ENCODE peak calls at places on chromosomes 5 and 9, in five cellular contexts. One of them, this sample, is unnamed.

GRCh38 chr9:23849379-23849778 is 23.3 kb upstream of the ELAVL2 start:
- DNase-seq in B cell: no peak
- DNase-seq in ascending aorta: no peak
- DNase-seq in AG09309: no peak
- DNase-seq in AG10803: no peak
- DNase-seq in this sample: no peak

GRCh38 chr9:130183133-130183762 is 11.0 kb downstream of the NCS1 start:
- DNase-seq in AG10803: peak; percentile 84
- DNase-seq in B cell: no peak
- DNase-seq in AG09309: peak; percentile 35
- DNase-seq in ascending aorta: peak; percentile 89
- DNase-seq in this sample: no peak

GRCh38 chr5:132224721-132225120 is 2.9 kb downstream of the P4HA2 start:
- DNase-seq in B cell: no peak
- DNase-seq in AG09309: no peak
- DNase-seq in ascending aorta: peak; percentile 58
- DNase-seq in AG10803: peak; percentile 75
- DNase-seq in this sample: no peak

GRCh38 chr5:88094403-88094802 is 174.2 kb downstream of the TMEM161B start:
- DNase-seq in AG09309: no peak
- DNase-seq in B cell: no peak
- DNase-seq in AG10803: no peak
- DNase-seq in ascending aorta: no peak
- DNase-seq in this sample: no peak

GRCh38 chr9:133892193-133892920 is 99.8 kb downstream of the VAV2 start:
- DNase-seq in B cell: no peak
- DNase-seq in AG10803: no peak
- DNase-seq in AG09309: no peak
- DNase-seq in ascending aorta: no peak
- DNase-seq in this sample: no peak

GRCh38 chr5:146441896-146442295 is 5.2 kb upstream of the TCERG1 start:
- DNase-seq in AG09309: no peak
- DNase-seq in AG10803: no peak
- DNase-seq in ascending aorta: no peak
- DNase-seq in B cell: no peak
- DNase-seq in this sample: no peak

GRCh38 chr9:116154334-116154975 is 864 bp downstream of the PAPPA start:
- DNase-seq in ascending aorta: peak; percentile 65
- DNase-seq in AG09309: no peak
- DNase-seq in AG10803: no peak
- DNase-seq in B cell: peak; percentile 21
- DNase-seq in this sample: peak; percentile 32

GRCh38 chr5:181215997-181216982 is 6.8 kb upstream of the TRIM41 start:
- DNase-seq in ascending aorta: no peak
- DNase-seq in AG09309: no peak
- DNase-seq in B cell: no peak
- DNase-seq in AG10803: no peak
- DNase-seq in this sample: peak; percentile 9

GRCh38 chr9:100351508-100351907 is 1.2 kb downstream of the TEX10 start:
- DNase-seq in AG10803: no peak
- DNase-seq in AG09309: no peak
- DNase-seq in B cell: no peak
- DNase-seq in ascending aorta: no peak
- DNase-seq in this sample: no peak

GRCh38 chr9:138083873-138084272 is 206.3 kb downstream of the CACNA1B start:
- DNase-seq in AG10803: no peak
- DNase-seq in B cell: no peak
- DNase-seq in AG09309: no peak
- DNase-seq in ascending aorta: no peak
- DNase-seq in this sample: no peak

DNA sequence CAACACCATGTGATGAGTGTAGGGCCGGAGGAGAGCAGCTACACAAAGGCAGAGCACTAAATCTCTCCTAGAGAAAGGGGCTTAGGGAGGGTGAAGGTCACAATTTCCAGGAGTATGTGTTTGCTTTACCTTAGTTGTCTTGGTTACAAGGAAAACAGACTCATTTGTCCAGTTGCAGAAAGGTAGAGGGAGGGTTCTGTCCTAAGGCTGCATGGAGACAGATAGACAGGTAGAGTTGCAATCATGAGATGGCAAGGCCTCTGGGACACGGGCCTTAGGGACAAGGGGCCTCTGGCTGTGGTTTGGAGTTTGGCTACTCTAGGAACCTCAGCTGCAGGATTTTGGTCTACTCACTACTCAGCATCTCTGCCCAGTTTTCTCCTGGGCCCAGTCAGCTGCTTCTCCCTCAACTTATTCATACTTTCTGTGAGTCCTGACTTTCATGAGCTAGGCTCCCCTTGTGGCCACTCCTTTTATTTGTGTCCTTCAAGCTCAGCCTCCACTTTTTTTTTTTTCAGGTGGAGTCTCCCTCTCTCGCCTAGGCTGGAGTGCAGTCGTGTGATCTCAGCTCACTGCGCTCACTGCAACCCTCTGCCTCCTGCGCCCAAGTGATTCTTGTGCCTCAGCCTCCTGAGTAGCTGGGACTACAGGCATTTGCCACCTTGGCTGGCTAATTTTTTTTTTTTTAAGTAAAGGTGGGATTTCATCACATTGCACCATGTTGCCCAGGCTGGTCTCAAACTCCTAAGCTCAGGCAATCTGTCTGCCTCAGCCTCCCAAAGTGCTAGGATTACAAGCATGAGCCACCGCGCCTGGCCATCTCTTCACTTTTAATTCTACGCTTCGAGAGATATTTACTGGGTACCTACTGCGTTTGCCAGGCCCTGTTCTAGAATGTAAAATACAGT is 76.6 kb downstream of the PTPDC1 start:
- DNase-seq in AG09309: no peak
- DNase-seq in ascending aorta: no peak
- DNase-seq in AG10803: no peak
- DNase-seq in B cell: no peak
- DNase-seq in this sample: no peak
- TF ChIP-seq CTCF in AG09309: no peak
- TF ChIP-seq CTCF in ascending aorta: no peak
- TF ChIP-seq CTCF in AG10803: peak; percentile 1
- TF ChIP-seq CTCF in B cell: no peak
- TF ChIP-seq CTCF in this sample: no peak

DNA sequence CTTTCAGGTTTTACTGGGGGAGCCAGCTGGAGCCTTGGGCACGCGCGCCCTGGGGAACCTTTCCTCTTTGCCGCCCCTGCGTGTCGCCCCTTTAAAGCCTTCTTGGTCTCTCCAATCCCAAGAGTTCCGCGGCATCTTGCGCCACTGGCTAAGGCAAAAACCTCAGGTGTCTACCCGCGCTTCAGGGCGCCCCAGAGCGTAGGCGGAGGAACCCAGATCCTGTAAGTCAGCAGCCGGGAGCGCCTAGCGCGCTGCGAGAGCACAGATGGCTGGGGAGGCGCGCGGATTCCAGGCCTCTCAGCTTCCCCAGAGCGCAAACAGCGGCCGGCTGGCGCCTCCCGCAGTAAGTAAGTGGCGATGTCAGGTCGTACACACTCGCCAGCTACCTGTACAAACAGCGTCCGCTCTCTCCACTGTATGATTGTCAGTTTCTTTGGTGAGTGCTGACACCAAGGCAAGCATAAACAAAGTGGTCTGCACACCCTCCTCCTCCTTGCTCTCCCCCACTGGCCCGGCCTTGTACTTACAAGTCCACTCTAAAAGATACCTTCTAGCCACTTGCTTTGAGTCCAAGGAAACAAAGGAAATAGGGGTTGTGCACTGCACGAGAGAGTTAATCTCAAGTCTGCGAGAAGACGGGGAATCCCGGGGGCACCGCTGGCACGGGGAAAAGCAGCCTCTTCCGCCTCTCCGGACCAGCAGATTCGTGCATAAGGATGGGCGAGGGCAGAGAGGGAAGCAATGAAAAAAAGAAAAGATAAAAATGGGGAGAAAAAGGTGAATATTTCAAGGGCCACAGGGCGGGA is 2.9 kb downstream of the HTR1A start:
- DNase-seq in B cell: no peak
- DNase-seq in AG09309: no peak
- DNase-seq in AG10803: no peak
- DNase-seq in ascending aorta: no peak
- DNase-seq in this sample: no peak
- TF ChIP-seq CTCF in B cell: no peak
- TF ChIP-seq CTCF in AG09309: no peak
- TF ChIP-seq CTCF in AG10803: no peak
- TF ChIP-seq CTCF in ascending aorta: no peak
- TF ChIP-seq CTCF in this sample: no peak

DNA sequence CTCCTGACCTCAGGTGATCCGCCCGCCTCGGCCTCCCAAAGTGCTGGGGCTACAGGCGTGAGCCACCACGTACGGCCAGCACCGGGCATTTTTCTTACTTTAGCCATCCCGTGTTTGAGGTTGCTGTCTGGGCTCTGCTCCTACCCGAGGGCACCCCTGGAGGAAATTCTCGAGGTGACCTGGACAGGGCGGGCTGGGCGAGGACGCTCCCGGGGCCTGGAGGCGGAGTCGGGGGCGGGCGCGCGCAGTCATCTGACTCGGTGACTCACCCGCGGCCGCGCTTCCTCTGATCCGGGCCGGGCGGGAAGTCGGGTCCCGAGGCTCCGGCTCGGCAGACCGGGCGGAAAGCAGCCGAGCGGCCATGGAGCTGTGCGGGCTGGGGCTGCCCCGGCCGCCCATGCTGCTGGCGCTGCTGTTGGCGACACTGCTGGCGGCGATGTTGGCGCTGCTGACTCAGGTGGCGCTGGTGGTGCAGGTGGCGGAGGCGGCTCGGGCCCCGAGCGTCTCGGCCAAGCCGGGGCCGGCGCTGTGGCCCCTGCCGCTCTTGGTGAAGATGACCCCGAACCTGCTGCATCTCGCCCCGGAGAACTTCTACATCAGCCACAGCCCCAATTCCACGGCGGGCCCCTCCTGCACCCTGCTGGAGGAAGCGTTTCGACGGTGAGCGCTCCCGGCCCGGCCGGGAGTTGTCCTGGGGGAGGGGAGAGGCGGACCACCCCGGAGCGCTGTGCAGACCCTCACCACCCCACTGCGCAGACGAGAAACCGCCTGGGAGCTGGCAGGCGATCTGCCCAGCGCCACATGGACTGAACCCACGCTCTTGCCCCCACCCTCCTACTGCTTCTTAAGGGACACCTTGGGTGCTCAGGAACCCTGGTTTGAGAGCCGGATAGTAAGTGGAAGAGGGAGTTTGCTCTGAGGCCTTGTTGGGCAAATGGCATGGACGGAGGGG is at the start of gene HEXB:
- DNase-seq in ascending aorta: peak; percentile 95
- DNase-seq in AG09309: no peak
- DNase-seq in AG10803: peak; percentile 78
- DNase-seq in B cell: peak; percentile 82
- DNase-seq in this sample: peak; percentile 90
- TF ChIP-seq CTCF in ascending aorta: no peak
- TF ChIP-seq CTCF in AG09309: no peak
- TF ChIP-seq CTCF in AG10803: peak; percentile 8
- TF ChIP-seq CTCF in B cell: no peak
- TF ChIP-seq CTCF in this sample: peak; percentile 2

DNA sequence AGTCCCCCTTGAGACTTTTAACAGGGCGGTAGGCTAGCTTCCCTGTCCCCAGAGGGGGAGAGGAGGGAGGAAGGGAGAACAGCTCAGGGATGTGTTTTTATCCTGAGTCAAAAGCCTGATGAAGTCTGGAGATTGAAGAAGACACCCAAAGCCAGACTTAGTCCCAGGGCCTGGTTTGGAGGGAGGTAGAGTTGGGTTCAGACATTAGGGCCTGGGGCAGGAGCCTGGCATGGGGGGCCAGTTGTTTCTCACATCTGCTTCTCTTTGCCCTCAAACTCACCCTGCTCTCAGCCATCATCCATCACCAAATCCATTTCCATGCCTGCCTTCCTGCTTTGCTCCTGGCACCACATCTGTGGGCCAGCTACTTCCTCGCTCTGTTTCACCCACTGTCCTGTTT is 2.9 kb downstream of the MYORG start:
- DNase-seq in B cell: no peak
- DNase-seq in AG10803: no peak
- DNase-seq in ascending aorta: no peak
- DNase-seq in AG09309: no peak
- DNase-seq in this sample: no peak
- TF ChIP-seq CTCF in B cell: no peak
- TF ChIP-seq CTCF in AG10803: no peak
- TF ChIP-seq CTCF in ascending aorta: no peak
- TF ChIP-seq CTCF in AG09309: no peak
- TF ChIP-seq CTCF in this sample: no peak

GRCh38 chr9:87497080-87497603 is 525 bp upstream of the DAPK1 start:
- DNase-seq in B cell: no peak
- DNase-seq in AG10803: no peak
- DNase-seq in ascending aorta: no peak
- DNase-seq in AG09309: no peak
- DNase-seq in this sample: no peak

GRCh38 chr9:87497604-87498045 is at the start of gene DAPK1:
- DNase-seq in ascending aorta: no peak
- DNase-seq in B cell: peak; percentile 38
- DNase-seq in AG09309: no peak
- DNase-seq in AG10803: no peak
- DNase-seq in this sample: peak; percentile 92

GRCh38 chr9:87499455-87500015 is 1.9 kb downstream of the DAPK1 start:
- DNase-seq in AG10803: no peak
- DNase-seq in ascending aorta: no peak
- DNase-seq in AG09309: no peak
- DNase-seq in B cell: no peak
- DNase-seq in this sample: peak; percentile 70

GRCh38 chr9:87498816-87499454 is 1.3 kb downstream of the DAPK1 start:
- DNase-seq in ascending aorta: no peak
- DNase-seq in AG10803: no peak
- DNase-seq in B cell: no peak
- DNase-seq in AG09309: no peak
- DNase-seq in this sample: no peak

GRCh38 chr9:87498046-87498815 is 564 bp downstream of the DAPK1 start:
- DNase-seq in AG10803: no peak
- DNase-seq in AG09309: no peak
- DNase-seq in B cell: peak; percentile 38
- DNase-seq in ascending aorta: no peak
- DNase-seq in this sample: peak; percentile 75
- TF ChIP-seq CTCF in AG10803: no peak
- TF ChIP-seq CTCF in AG09309: peak; percentile 12
- TF ChIP-seq CTCF in B cell: no peak
- TF ChIP-seq CTCF in ascending aorta: no peak
- TF ChIP-seq CTCF in this sample: no peak

DNA sequence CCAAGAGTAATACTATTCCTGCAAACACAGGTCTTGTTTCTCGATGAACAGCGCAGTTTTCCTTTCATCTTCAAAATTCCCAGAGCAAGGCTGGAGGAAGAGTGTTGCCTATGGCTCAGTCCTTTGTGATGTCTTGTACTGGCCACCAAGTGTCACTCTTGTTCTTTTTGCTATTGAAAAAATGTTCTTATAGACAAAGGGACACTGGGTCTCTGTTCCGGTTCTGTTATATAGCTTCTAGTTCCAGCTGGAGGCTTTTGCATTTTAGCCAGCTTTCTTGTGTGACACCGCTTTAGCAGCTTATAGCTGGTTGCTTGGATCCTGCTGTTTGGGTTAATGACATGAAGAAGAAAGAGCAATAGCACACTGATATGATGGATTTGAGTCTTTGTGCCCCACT is 343.7 kb upstream of the KCNN2 start:
- DNase-seq in AG10803: no peak
- DNase-seq in AG09309: no peak
- DNase-seq in B cell: no peak
- DNase-seq in ascending aorta: no peak
- DNase-seq in this sample: no peak
- TF ChIP-seq CTCF in AG10803: no peak
- TF ChIP-seq CTCF in AG09309: no peak
- TF ChIP-seq CTCF in B cell: no peak
- TF ChIP-seq CTCF in ascending aorta: no peak
- TF ChIP-seq CTCF in this sample: no peak

GRCh38 chr9:97983524-97984187 is 515 bp downstream of the ANP32B start:
- DNase-seq in ascending aorta: peak; percentile 67
- DNase-seq in AG10803: peak; percentile 29
- DNase-seq in AG09309: no peak
- DNase-seq in B cell: peak; percentile 86
- DNase-seq in this sample: peak; percentile 79
- TF ChIP-seq CTCF in ascending aorta: no peak
- TF ChIP-seq CTCF in AG10803: no peak
- TF ChIP-seq CTCF in AG09309: no peak
- TF ChIP-seq CTCF in B cell: no peak
- TF ChIP-seq CTCF in this sample: no peak

This sample was measured in GM20000.